ENCODE peak calls at places on chromosome 20, in eight cellular contexts. B is kidney glomerular epithelial cell; Q is activated effector memory CD4-positive, alpha-beta T cell treated with anti-CD3 and anti-CD28 coated beads, Interleukin-2, amount 50 U/mL, for 16 hours; R is activated CD4-positive, alpha-beta T cell treated with anti-CD3 and anti-CD28 coated beads for 48 hours; P is activated CD8-positive, alpha-beta memory T cell treated with anti-CD3 and anti-CD28 coated beads, Interleukin-2, amount 10 ng/mL, durations not matched to agents 7 days and 5 days; V is NCI-H1092; C is T-helper 1 cell; I is NCI-H446. U is an unnamed sample.

GRCh38 chr20:44187054-44187762 is at the start of gene JPH2:
- DNase-seq in Q (no peak), R (no peak), B (peak), P (no peak), I (no peak), C (no peak), V (no peak), U (peak)

GRCh38 chr20:1718604-1719384 is 61.2 kb upstream of the SIRPG start:
- DNase-seq in C (no peak), P (no peak), B (peak), V (no peak), Q (no peak), I (peak), R (no peak), U (no peak)

GRCh38 chr20:38812915-38813573 is 7.5 kb downstream of the PPP1R16B start:
- DNase-seq in R (no peak), Q (peak), B (no peak), V (no peak), C (no peak), I (peak), P (no peak), U (no peak)

GRCh38 chr20:5931411-5931810 is 18.9 kb downstream of the TRMT6 start:
- DNase-seq in I (no peak), R (no peak), B (no peak), C (no peak), V (no peak), Q (no peak), P (no peak), U (no peak)

GRCh38 chr20:20463933-20464374 is 96.0 kb downstream of the INSM1 start:
- DNase-seq in Q (no peak), R (no peak), B (no peak), V (no peak), I (peak), P (no peak), C (no peak), U (no peak)

GRCh38 chr20:37385176-37385575 is 39.2 kb downstream of the SRC start:
- DNase-seq in I (no peak), Q (no peak), V (no peak), P (no peak), B (no peak), C (no peak), R (no peak), U (no peak)

GRCh38 chr20:21074605-21075336 is 31.4 kb downstream of the LINC00237 start:
- DNase-seq in C (peak), R (no peak), V (no peak), I (no peak), B (no peak), P (peak), Q (no peak), U (no peak)

GRCh38 chr20:40954521-40955165 is 74.0 kb upstream of the TOP1 start:
- DNase-seq in Q (no peak), I (no peak), C (no peak), B (no peak), P (peak), R (no peak), V (no peak), U (no peak)

GRCh38 chr20:32968833-32969241 is 35.4 kb downstream of the SUN5 start:
- DNase-seq in C (peak), V (no peak), P (no peak), R (peak), Q (no peak), I (no peak), B (no peak), U (no peak)

GRCh38 chr20:41030536-41031242 is 2.1 kb downstream of the TOP1 start:
- DNase-seq in R (no peak), C (no peak), I (peak), B (no peak), P (no peak), V (no peak), Q (no peak), U (no peak)

GRCh38 chr20:12535770-12536169 is 473.0 kb upstream of the SPTLC3 start:
- DNase-seq in V (no peak), R (no peak), Q (no peak), C (no peak), B (no peak), P (no peak), I (no peak), U (no peak)

GRCh38 chr20:32920066-32920465 is 61.3 kb downstream of the EFCAB8 start:
- DNase-seq in C (no peak), V (no peak), R (no peak), Q (no peak), I (no peak), B (no peak), P (no peak), U (no peak)

GRCh38 chr20:62735331-62735821 is 26.7 kb downstream of the NTSR1 start:
- DNase-seq in C (no peak), R (no peak), I (no peak), V (no peak), Q (peak), P (no peak), B (no peak), U (peak)

U was measured in aorta.